ENCODE peak calls at places on chromosomes 11 and 22, in nine cellular contexts. C is lung, X is neural progenitor cell, Q is mammary epithelial cell, F is suprapubic skin, B is cardiac muscle cell, J is kidney, G is astrocyte, Y is mesendoderm. V is an unnamed sample. For H3K36me3, the result is how much of the 10 kb centered on the place peaks cover.

GRCh38 chr11:70301191-70301590 is 30.7 kb downstream of the PPFIA1 start:
- DNase-seq in C (no peak), X (no peak), Q (no peak), F (no peak), B (no peak), J (no peak), G (no peak), Y (no peak), V (no peak)

GRCh38 chr22:17537155-17537554 is 26.1 kb upstream of the SLC25A18 start:
- DNase-seq in C (no peak), X (no peak), Q (no peak), F (no peak), B (no peak), J (no peak), G (no peak), Y (no peak), V (no peak)

GRCh38 chr11:40877256-40877655 is 582.2 kb downstream of the LRRC4C start:
- DNase-seq in C (no peak), X (no peak), Q (peak), F (no peak), B (no peak), J (no peak), G (peak), Y (peak), V (no peak)

GRCh38 chr22:48644108-48644507 is 1183.6 kb downstream of the BRD1 start:
- DNase-seq in C (no peak), X (no peak), Q (no peak), F (no peak), B (no peak), J (no peak), G (no peak), Y (peak), V (no peak)

GRCh38 chr11:95230054-95231034 is 658 bp downstream of the SESN3 start:
- DNase-seq in C (peak), X (peak), Q (peak), F (peak), B (peak), J (peak), G (no peak), Y (peak), V (peak)

GRCh38 chr11:65879622-65880021 is at the start of gene CTSW:
- DNase-seq in C (no peak), X (no peak), Q (no peak), F (no peak), B (no peak), J (no peak), G (no peak), Y (no peak), V (no peak)

GRCh38 chr11:60932605-60933346 is 8.5 kb downstream of the TMEM132A start:
- DNase-seq in C (no peak), X (peak), Q (no peak), F (no peak), B (no peak), J (no peak), G (no peak), Y (peak), V (no peak)

GRCh38 chr22:24810043-24810749 is 4.2 kb downstream of the SGSM1 start:
- DNase-seq in C (no peak), X (peak), Q (no peak), F (no peak), B (peak), J (no peak), G (no peak), Y (peak), V (no peak)

GRCh38 chr11:74871037-74871436 is 77.9 kb downstream of the XRRA1 start:
- DNase-seq in C (no peak), X (no peak), Q (no peak), F (no peak), B (peak), J (no peak), G (peak), Y (peak), V (no peak)

GRCh38 chr22:38238519-38239051 is 34.2 kb downstream of the TMEM184B start:
- DNase-seq in C (peak), X (no peak), Q (no peak), F (no peak), B (peak), J (no peak), G (no peak), Y (no peak), V (no peak)

GRCh38 chr11:69278091-69278867 is 15.7 kb upstream of the MYEOV start:
- DNase-seq in C (peak), X (no peak), Q (no peak), F (no peak), B (no peak), J (peak), G (no peak), Y (no peak), V (peak)

GRCh38 chr22:34111210-34111824 is 191.0 kb upstream of the LARGE1 start:
- DNase-seq in C (no peak), X (peak), Q (peak), F (no peak), B (peak), J (no peak), G (no peak), Y (peak), V (peak)

GRCh38 chr11:75271730-75272129 is 31.2 kb downstream of the TPBGL start:
- DNase-seq in C (no peak), X (no peak), Q (no peak), F (no peak), B (no peak), J (peak), G (no peak), Y (no peak), V (no peak)

GRCh38 chr11:88521354-88522310 is 184.1 kb upstream of the CTSC start:
- DNase-seq in C (no peak), X (no peak), Q (no peak), F (no peak), B (no peak), J (no peak), G (no peak), Y (no peak), V (no peak)

GRCh38 chr11:559712-560304 is 730 bp downstream of the LMNTD2 start:
- DNase-seq in C (no peak), X (no peak), Q (no peak), F (no peak), B (no peak), J (peak), G (no peak), Y (peak), V (peak)

GRCh38 chr11:67732045-67732787 is 57.8 kb upstream of the ALDH3B2 start:
- DNase-seq in C (no peak), X (peak), Q (no peak), F (no peak), B (no peak), J (no peak), G (no peak), Y (peak), V (no peak)

GRCh38 chr11:71240865-71241691 is 11.3 kb downstream of the SHANK2 start:
- DNase-seq in C (no peak), X (peak), Q (peak), F (peak), B (peak), J (peak), G (peak), Y (peak), V (no peak)

GRCh38 chr22:37024339-37025157 is 5.0 kb downstream of the MPST start:
- DNase-seq in C (no peak), X (no peak), Q (no peak), F (no peak), B (no peak), J (peak), G (no peak), Y (no peak), V (peak)

GRCh38 chr11:72307439-72307838 is 63.5 kb upstream of the PHOX2A start:
- DNase-seq in C (no peak), X (no peak), Q (no peak), F (no peak), B (no peak), J (no peak), G (no peak), Y (no peak), V (no peak)

GRCh38 chr22:21622624-21623401 is 7.0 kb downstream of the YDJC start:
- DNase-seq in C (no peak), X (no peak), Q (no peak), F (no peak), B (no peak), J (no peak), G (no peak), Y (no peak), V (no peak)

GRCh38 chr22:39290724-39291161 is 28.7 kb downstream of the RPL3 start:
- DNase-seq in C (no peak), X (no peak), Q (peak), F (no peak), B (peak), J (peak), G (peak), Y (no peak), V (no peak)

GRCh38 chr11:45332486-45332934 is 46.4 kb upstream of the SYT13 start:
- DNase-seq in C (no peak), X (peak), Q (no peak), F (no peak), B (peak), J (no peak), G (peak), Y (peak), V (peak)

GRCh38 chr11:61918251-61919112 is 1.1 kb upstream of the RAB3IL1 start:
- DNase-seq in C (no peak), X (no peak), Q (no peak), F (peak), B (peak), J (peak), G (no peak), Y (no peak), V (peak)

GRCh38 chr11:78762105-78762504 is 187.4 kb upstream of the NARS2 start:
- DNase-seq in C (no peak), X (no peak), Q (no peak), F (no peak), B (no peak), J (no peak), G (no peak), Y (no peak), V (no peak)

GRCh38 chr11:130137999-130138398 is 21.6 kb upstream of the ST14 start:
- DNase-seq in C (no peak), X (no peak), Q (no peak), F (no peak), B (no peak), J (no peak), G (no peak), Y (no peak), V (no peak)

GRCh38 chr22:43850529-43850928 is 11.8 kb downstream of the SULT4A1 start:
- DNase-seq in C (no peak), X (no peak), Q (no peak), F (peak), B (no peak), J (peak), G (no peak), Y (no peak), V (no peak)

GRCh38 chr11:71064702-71065515 is 187.5 kb downstream of the SHANK2 start:
- DNase-seq in C (no peak), X (no peak), Q (no peak), F (no peak), B (no peak), J (no peak), G (no peak), Y (no peak), V (no peak)

GRCh38 chr22:37175414-37176144 is 12.5 kb downstream of the C1QTNF6 start:
- DNase-seq in C (no peak), X (no peak), Q (no peak), F (peak), B (no peak), J (peak), G (no peak), Y (no peak), V (no peak)

GRCh38 chr11:65293909-65294381 is 20.7 kb upstream of the CDC42EP2 start:
- DNase-seq in C (no peak), X (no peak), Q (no peak), F (no peak), B (no peak), J (peak), G (no peak), Y (no peak), V (no peak)

GRCh38 chr11:83725718-83726117 is 439.6 kb upstream of the CCDC90B start:
- DNase-seq in C (no peak), X (no peak), Q (no peak), F (no peak), B (peak), J (no peak), G (peak), Y (peak), V (no peak)

GRCh38 chr11:119490253-119491006 is 67.5 kb upstream of the THY1 start:
- DNase-seq in C (no peak), X (no peak), Q (no peak), F (peak), B (no peak), J (peak), G (no peak), Y (no peak), V (no peak)

GRCh38 chr22:28021998-28022660 is 103.1 kb upstream of the PITPNB start:
- DNase-seq in C (no peak), X (no peak), Q (no peak), F (peak), B (no peak), J (peak), G (no peak), Y (no peak), V (peak)

GRCh38 chr11:72958790-72959189 is 144.6 kb downstream of the ATG16L2 start:
- DNase-seq in C (no peak), X (no peak), Q (no peak), F (no peak), B (no peak), J (no peak), G (peak), Y (no peak), V (no peak)

GRCh38 chr11:134230339-134230738 is 5.9 kb downstream of the VPS26B start:
- DNase-seq in C (no peak), X (no peak), Q (no peak), F (no peak), B (no peak), J (no peak), G (no peak), Y (no peak), V (no peak)

GRCh38 chr11:92929168-92930053 is 40.0 kb upstream of the MTNR1B start:
- DNase-seq in C (no peak), X (no peak), Q (peak), F (no peak), B (no peak), J (no peak), G (no peak), Y (no peak), V (no peak)

GRCh38 chr11:68269414-68270081 is 2.2 kb downstream of the C11orf24 start:
- DNase-seq in C (no peak), X (no peak), Q (peak), F (no peak), B (peak), J (no peak), G (peak), Y (peak), V (no peak)

GRCh38 chr11:66429983-66430602 is 8.6 kb downstream of the MRPL11 start:
- DNase-seq in C (peak), X (peak), Q (peak), F (peak), B (peak), J (peak), G (peak), Y (peak), V (peak)

GRCh38 chr22:50577697-50577986 is 585 bp downstream of the CPT1B start:
- DNase-seq in C (no peak), X (no peak), Q (no peak), F (no peak), B (no peak), J (no peak), G (no peak), Y (no peak), V (no peak)

GRCh38 chr22:50576806-50577696 is 1.2 kb downstream of the CPT1B start:
- DNase-seq in C (no peak), X (no peak), Q (no peak), F (no peak), B (no peak), J (no peak), G (no peak), Y (no peak), V (no peak)

GRCh38 chr22:50577987-50578775 is at the start of gene CPT1B:
- DNase-seq in C (no peak), X (no peak), Q (no peak), F (no peak), B (peak), J (no peak), G (no peak), Y (no peak), V (no peak)

GRCh38 chr22:50579752-50580151 is 1.5 kb upstream of the CPT1B start:
- DNase-seq in C (no peak), X (no peak), Q (no peak), F (no peak), B (no peak), J (no peak), G (no peak), Y (no peak), V (no peak)

GRCh38 chr22:50578776-50579310 is 616 bp upstream of the CPT1B start:
- DNase-seq in C (no peak), X (no peak), Q (no peak), F (no peak), B (no peak), J (no peak), G (no peak), Y (no peak), V (no peak)
- H3K36me3 ChIP-seq in C (under half), X (under half), Q (under half), F (under half), B (under half), J (under half), G (under half), Y (under half), V (under half)

DNA sequence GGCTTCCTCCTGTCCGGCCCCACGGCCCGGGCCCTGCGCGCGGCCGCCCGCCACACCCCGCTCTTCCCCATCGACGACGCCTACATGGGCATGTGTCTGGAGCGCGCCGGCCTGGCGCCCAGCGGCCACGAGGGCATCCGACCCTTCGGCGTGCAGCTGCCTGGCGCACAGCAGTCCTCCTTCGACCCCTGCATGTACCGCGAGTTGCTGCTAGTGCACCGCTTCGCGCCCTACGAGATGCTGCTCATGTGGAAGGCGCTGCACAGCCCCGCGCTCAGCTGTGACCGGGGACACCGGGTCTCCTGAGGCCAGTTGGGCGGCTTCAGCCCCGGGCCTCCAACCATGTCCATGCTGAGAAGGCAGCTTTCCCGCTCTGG is 6.2 kb downstream of the B3GNT6 start:
- DNase-seq in C (no peak), X (no peak), Q (no peak), F (no peak), B (no peak), J (no peak), G (no peak), Y (no peak), V (no peak)
- H3K4me3 ChIP-seq in C (no peak), X (no peak), Q (no peak), F (no peak), B (no peak), J (no peak), G (no peak), Y (no peak), V (no peak)

GRCh38 chr22:29827091-29827490 is 11.0 kb downstream of the ASCC2 start:
- DNase-seq in C (no peak), X (no peak), Q (no peak), F (no peak), B (no peak), J (no peak), G (peak), Y (no peak), V (no peak)

GRCh38 chr22:29831186-29831921 is 6.7 kb downstream of the ASCC2 start:
- DNase-seq in C (no peak), X (no peak), Q (no peak), F (no peak), B (no peak), J (no peak), G (no peak), Y (no peak), V (no peak)

GRCh38 chr22:29831958-29832357 is 6.1 kb downstream of the ASCC2 start:
- DNase-seq in C (no peak), X (no peak), Q (no peak), F (no peak), B (no peak), J (no peak), G (no peak), Y (no peak), V (no peak)

GRCh38 chr22:29833392-29833949 is 4.6 kb downstream of the ASCC2 start:
- DNase-seq in C (no peak), X (no peak), Q (no peak), F (no peak), B (no peak), J (no peak), G (no peak), Y (no peak), V (no peak)

GRCh38 chr22:29830585-29830984 is 7.5 kb downstream of the ASCC2 start:
- DNase-seq in C (no peak), X (no peak), Q (no peak), F (no peak), B (no peak), J (no peak), G (no peak), Y (no peak), V (no peak)
- H3K36me3 ChIP-seq in C (under half), X (under half), Q (under half), F (half or more), B (under half), J (under half), G (under half), Y (under half), V (under half)

GRCh38 chr22:49866646-49867045 is 13.0 kb downstream of the ZBED4 start:
- DNase-seq in C (no peak), X (no peak), Q (no peak), F (no peak), B (no peak), J (no peak), G (no peak), Y (no peak), V (no peak)
- H3K4me3 ChIP-seq in C (no peak), X (no peak), Q (no peak), F (no peak), B (no peak), J (no peak), G (no peak), Y (no peak), V (no peak)

DNA sequence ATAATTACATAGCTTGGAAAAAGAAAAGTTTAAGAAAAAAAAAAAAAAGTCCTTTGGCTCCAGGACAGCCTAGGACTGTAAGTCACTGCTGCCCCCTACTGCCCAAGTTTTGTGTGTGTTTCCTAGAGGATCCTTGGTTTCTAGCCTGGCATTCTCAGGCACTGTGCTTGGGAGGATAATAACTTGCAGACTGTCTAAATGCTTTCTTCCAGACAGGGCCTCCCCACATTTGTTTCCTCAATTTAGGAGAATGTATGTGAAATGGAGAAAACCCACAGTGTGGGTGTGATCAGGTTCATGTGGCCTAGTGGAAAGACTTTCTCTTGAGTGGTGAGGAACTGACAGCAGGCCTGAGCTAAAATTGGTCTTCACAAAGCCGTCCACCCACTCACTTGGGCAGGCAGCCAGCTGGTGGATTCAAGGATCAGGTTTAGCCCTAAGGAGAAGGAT is 191.0 kb downstream of the NAV2 start:
- DNase-seq in C (peak), X (peak), Q (peak), F (no peak), B (peak), J (no peak), G (peak), Y (peak), V (peak)
- H3K36me3 ChIP-seq in C (under half), X (under half), Q (under half), F (under half), B (under half), J (under half), G (under half), Y (under half), V (under half)

V was measured in colonic mucosa.